ENCODE peak calls at places on chromosomes 7 and 10, in five cellular contexts. F is left ventricle myocardium inferior, Q is fibroblast of mammary gland, A is cardiac fibroblast, B is nephron progenitor cell. O is an unnamed sample.
A peak's percentile ranks its signal among the peaks of the same experiment; 100 is the strongest.

GRCh38 chr10:15642095-15642494 is 77.6 kb downstream of the ITGA8 start:
- DNase-seq in F (no peak), Q (peak; percentile 73), A (peak; percentile 35), B (no peak), O (no peak)

GRCh38 chr7:90723233-90723632 is 127.1 kb downstream of the CDK14 start:
- DNase-seq in F (no peak), Q (no peak), A (no peak), B (no peak), O (no peak)

GRCh38 chr10:104638861-104639594 is 2.1 kb upstream of the SORCS3 start:
- DNase-seq in F (no peak), Q (no peak), A (no peak), B (peak; percentile 79), O (no peak)

GRCh38 chr7:135801045-135801693 is 52.6 kb upstream of the FAM180A start:
- DNase-seq in F (no peak), Q (peak; percentile 80), A (peak; percentile 84), B (peak; percentile 28), O (peak; percentile 44)

GRCh38 chr10:43294241-43294658 is 27.4 kb upstream of the RASGEF1A start:
- DNase-seq in F (no peak), Q (no peak), A (no peak), B (no peak), O (no peak)

GRCh38 chr7:135976312-135977019 is 693 bp downstream of the MTPN start:
- DNase-seq in F (no peak), Q (no peak), A (no peak), B (no peak), O (no peak)

GRCh38 chr10:100377830-100378229 is 30.8 kb downstream of the SCD start:
- DNase-seq in F (no peak), Q (no peak), A (no peak), B (no peak), O (no peak)

GRCh38 chr10:119724630-119725549 is 960 bp upstream of the INPP5F start:
- DNase-seq in F (no peak), Q (no peak), A (peak; percentile 29), B (peak; percentile 23), O (no peak)

GRCh38 chr7:44066494-44067063 is 1.2 kb upstream of the PGAM2 start:
- DNase-seq in F (no peak), Q (no peak), A (no peak), B (no peak), O (no peak)

GRCh38 chr10:88150338-88150737 is 286.9 kb downstream of the PTEN start:
- DNase-seq in F (no peak), Q (peak; percentile 87), A (peak; percentile 46), B (no peak), O (no peak)

GRCh38 chr7:1546909-1547776 is 8.9 kb downstream of the TMEM184A start:
- DNase-seq in F (no peak), Q (no peak), A (no peak), B (no peak), O (no peak)

GRCh38 chr7:148815612-148816011 is 68.5 kb downstream of the EZH2 start:
- DNase-seq in F (no peak), Q (no peak), A (no peak), B (no peak), O (no peak)

GRCh38 chr7:106367018-106367420 is 82.2 kb upstream of the NAMPT start:
- DNase-seq in F (no peak), Q (peak; percentile 52), A (peak; percentile 48), B (no peak), O (no peak)
- TF ChIP-seq CTCF in F (no peak), Q (peak; percentile 50), A (peak; percentile 44), B (peak; percentile 16), O (no peak)

DNA sequence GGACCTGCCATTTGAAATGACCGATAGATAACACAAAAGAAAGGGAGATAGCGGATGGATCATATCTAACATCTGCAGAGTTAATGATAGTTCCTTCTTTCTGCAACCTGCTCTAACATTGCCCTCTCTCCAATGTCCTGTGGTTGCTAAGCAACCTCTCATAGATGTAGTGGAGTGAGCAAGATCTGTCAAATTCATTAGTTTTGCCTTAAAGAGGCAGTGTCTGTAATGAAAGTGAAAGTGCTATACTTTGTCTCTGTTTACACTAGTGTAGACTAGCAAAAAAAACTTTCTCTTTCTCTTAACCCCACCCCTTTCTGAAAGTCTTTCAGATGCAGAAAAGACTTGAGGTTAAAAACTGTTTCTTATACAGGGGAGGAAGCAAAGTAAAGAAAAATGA is 1196.9 kb downstream of the SORCS3 start:
- DNase-seq in F (no peak), Q (peak; percentile 0), A (peak; percentile 32), B (no peak), O (no peak)
- TF ChIP-seq CTCF in F (no peak), Q (no peak), A (no peak), B (no peak), O (no peak)

DNA sequence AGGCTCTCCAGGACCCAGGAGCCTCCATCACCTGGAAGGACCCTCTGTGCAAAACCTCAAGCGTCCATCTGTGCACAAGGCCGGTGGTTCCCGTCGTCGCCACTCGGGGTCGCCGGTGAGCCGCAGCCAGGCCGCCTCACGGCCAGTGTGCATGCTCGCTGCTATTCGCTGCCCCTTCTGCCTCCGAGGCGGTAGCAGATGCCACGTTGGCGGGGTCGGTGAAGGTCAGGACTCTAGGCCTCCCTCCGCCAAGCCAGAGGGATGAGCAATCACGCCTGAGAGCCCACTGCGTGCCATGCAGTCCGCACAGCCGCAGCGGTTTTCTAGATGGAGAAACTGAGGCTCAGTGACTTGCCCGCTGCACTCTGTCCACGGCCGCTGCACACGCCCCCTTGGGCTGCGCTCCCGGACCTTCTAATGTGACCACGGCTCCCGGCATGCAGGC is 5.7 kb downstream of the UPK3B start:
- DNase-seq in F (peak; percentile 65), Q (peak; percentile 40), A (peak; percentile 42), B (no peak), O (peak; percentile 34)
- TF ChIP-seq CTCF in F (peak; percentile 92), Q (peak; percentile 71), A (no peak), B (no peak), O (no peak)

DNA sequence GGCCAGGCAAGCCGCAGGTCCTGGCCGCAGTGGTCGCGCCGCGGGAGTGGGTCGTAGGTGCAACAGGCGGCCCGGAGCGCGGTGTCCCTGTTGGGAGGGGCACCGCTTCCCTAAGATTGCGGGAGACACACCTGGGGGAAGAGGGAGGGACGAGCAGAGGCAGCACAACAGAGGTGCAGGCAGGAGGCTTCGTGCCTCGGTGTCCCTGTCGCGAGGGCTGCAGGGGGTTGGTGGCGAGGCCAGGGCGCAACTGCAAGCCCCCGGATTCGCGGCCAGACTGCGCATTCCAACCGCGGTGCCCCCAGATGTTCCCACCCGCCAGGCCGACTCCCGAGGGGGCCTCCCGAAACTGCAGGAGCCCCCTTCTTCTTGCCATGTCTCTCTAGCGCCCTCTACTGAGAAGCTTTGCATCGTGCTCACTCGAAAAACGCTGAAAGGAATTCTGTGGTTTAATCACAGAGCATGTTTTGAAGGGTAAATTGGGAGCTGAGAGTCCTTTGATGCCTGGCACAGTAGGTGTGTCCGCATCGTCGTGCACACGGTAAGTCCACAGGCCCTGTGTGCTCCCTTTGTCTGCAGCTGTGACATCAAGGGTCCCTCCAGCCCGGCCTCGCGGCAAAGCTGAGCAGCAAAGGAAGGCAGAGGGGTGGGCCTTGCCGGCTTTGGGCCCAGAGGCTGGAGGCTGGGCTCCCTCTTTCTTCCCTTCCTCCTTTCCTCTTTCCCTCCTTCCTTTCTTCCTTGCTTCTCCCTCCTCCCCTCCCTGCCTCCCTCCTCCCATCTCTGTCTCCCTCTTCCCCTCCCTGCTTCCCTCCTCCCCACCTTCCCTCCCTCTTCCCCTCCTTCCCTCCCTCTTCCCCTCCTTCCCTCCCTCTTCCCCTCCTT is 6.2 kb upstream of the MBL2 start:
- DNase-seq in F (no peak), Q (peak; percentile 18), A (peak; percentile 67), B (no peak), O (no peak)
- TF ChIP-seq CTCF in F (peak; percentile 54), Q (peak; percentile 44), A (peak; percentile 63), B (peak; percentile 37), O (no peak)

O was measured in prostate gland.